ENCODE peak calls at places on chromosomes 1 and 21, in eight cellular contexts. Y, C, R, Z, V, F, E and B are unnamed samples.

GRCh38 chr1:173202430-173203145 is 4.5 kb downstream of the TNFSF4 start:
- DNase-seq in Y (no peak), C (peak; percentile 90), R (no peak), Z (peak; percentile 44), V (no peak), F (peak; percentile 91), E (peak; percentile 34), B (no peak)

GRCh38 chr1:231040019-231040799 is at the start of gene FAM89A:
- DNase-seq in Y (peak; percentile 85), C (peak; percentile 74), R (peak; percentile 55), Z (no peak), V (peak; percentile 38), F (no peak), E (peak; percentile 57), B (no peak)

GRCh38 chr1:218803351-218803997 is 370.2 kb upstream of the LYPLAL1 start:
- DNase-seq in Y (no peak), C (no peak), R (no peak), Z (no peak), V (no peak), F (no peak), E (no peak), B (no peak)

GRCh38 chr1:198934414-198934813 is 295.6 kb downstream of the PTPRC start:
- DNase-seq in Y (no peak), C (no peak), R (no peak), Z (no peak), V (no peak), F (no peak), E (no peak), B (no peak)

GRCh38 chr1:28926629-28927441 is 12.5 kb downstream of the EPB41 start:
- DNase-seq in Y (no peak), C (no peak), R (peak; percentile 36), Z (no peak), V (no peak), F (no peak), E (no peak), B (peak; percentile 86)

GRCh38 chr1:172993640-172994039 is 57.1 kb downstream of the TNFSF18 start:
- DNase-seq in Y (no peak), C (peak; percentile 63), R (no peak), Z (no peak), V (no peak), F (peak; percentile 51), E (no peak), B (no peak)

GRCh38 chr1:8077120-8077573 is 51.0 kb upstream of the ERRFI1 start:
- DNase-seq in Y (peak; percentile 80), C (peak; percentile 84), R (no peak), Z (no peak), V (no peak), F (peak; percentile 95), E (peak; percentile 41), B (no peak)

GRCh38 chr1:70475023-70475422 is 64.0 kb downstream of the CTH start:
- DNase-seq in Y (no peak), C (peak; percentile 67), R (no peak), Z (no peak), V (no peak), F (no peak), E (no peak), B (no peak)

GRCh38 chr1:241180569-241180968 is 176.4 kb downstream of the RGS7 start:
- DNase-seq in Y (no peak), C (no peak), R (no peak), Z (no peak), V (no peak), F (no peak), E (no peak), B (no peak)

GRCh38 chr21:31656199-31657095 is 3.0 kb upstream of the SOD1 start:
- DNase-seq in Y (no peak), C (no peak), R (no peak), Z (no peak), V (no peak), F (peak; percentile 58), E (no peak), B (peak; percentile 27)

GRCh38 chr1:202349263-202349928 is 897 bp downstream of the PPP1R12B start:
- DNase-seq in Y (no peak), C (peak; percentile 73), R (no peak), Z (peak; percentile 61), V (no peak), F (peak; percentile 70), E (no peak), B (no peak)

GRCh38 chr1:19597463-19598309 is 46.4 kb upstream of the NBL1 start:
- DNase-seq in Y (no peak), C (peak; percentile 50), R (peak; percentile 67), Z (no peak), V (no peak), F (peak; percentile 50), E (no peak), B (no peak)

GRCh38 chr1:229127301-229127700 is 143.6 kb upstream of the RAB4A start:
- DNase-seq in Y (no peak), C (no peak), R (no peak), Z (no peak), V (no peak), F (peak; percentile 8), E (no peak), B (no peak)

GRCh38 chr1:234745844-234746797 is 136.1 kb upstream of the IRF2BP2 start:
- DNase-seq in Y (no peak), C (peak; percentile 58), R (no peak), Z (no peak), V (no peak), F (peak; percentile 62), E (no peak), B (no peak)

GRCh38 chr1:156794506-156795373 is 21.9 kb downstream of the SH2D2A start:
- DNase-seq in Y (no peak), C (no peak), R (no peak), Z (no peak), V (no peak), F (no peak), E (no peak), B (no peak)

GRCh38 chr1:72280131-72280530 is 2.2 kb downstream of the NEGR1 start:
- DNase-seq in Y (no peak), C (peak; percentile 4), R (no peak), Z (no peak), V (no peak), F (no peak), E (no peak), B (no peak)

GRCh38 chr1:72282271-72282656 is at the start of gene NEGR1:
- DNase-seq in Y (peak; percentile 68), C (peak; percentile 80), R (no peak), Z (no peak), V (peak; percentile 59), F (peak; percentile 78), E (peak; percentile 60), B (no peak)

GRCh38 chr1:72281144-72281543 is 1.2 kb downstream of the NEGR1 start:
- DNase-seq in Y (no peak), C (peak; percentile 33), R (no peak), Z (no peak), V (no peak), F (peak; percentile 23), E (no peak), B (no peak)

GRCh38 chr1:72281637-72282270 is 585 bp downstream of the NEGR1 start:
- DNase-seq in Y (no peak), C (no peak), R (no peak), Z (no peak), V (peak; percentile 14), F (no peak), E (no peak), B (no peak)

DNA sequence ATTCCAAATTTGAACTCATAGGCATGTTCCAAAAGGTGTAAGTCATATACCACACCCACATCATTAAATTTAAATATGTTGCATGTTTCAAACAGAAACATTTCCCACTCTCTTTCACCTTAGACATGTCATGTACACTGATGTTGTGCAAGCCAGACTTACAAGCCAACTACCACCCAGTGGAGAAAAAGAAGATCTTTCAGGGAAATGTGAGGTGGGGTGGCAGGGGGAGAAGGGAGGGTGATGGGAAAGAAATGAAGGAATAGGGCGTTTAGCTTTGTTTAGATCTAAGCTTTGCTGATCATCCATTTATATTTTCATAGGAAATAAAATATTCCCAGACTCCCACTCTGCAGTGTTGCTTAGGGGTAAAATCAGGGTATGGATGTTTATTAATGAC is 1.6 kb downstream of the NEGR1 start:
- DNase-seq in Y (no peak), C (peak; percentile 34), R (no peak), Z (no peak), V (no peak), F (peak; percentile 27), E (no peak), B (no peak)
- TF ChIP-seq CTCF in Y (no peak), C (no peak), R (no peak), Z (no peak), V (no peak), F (no peak), E (no peak), B (no peak)

DNA sequence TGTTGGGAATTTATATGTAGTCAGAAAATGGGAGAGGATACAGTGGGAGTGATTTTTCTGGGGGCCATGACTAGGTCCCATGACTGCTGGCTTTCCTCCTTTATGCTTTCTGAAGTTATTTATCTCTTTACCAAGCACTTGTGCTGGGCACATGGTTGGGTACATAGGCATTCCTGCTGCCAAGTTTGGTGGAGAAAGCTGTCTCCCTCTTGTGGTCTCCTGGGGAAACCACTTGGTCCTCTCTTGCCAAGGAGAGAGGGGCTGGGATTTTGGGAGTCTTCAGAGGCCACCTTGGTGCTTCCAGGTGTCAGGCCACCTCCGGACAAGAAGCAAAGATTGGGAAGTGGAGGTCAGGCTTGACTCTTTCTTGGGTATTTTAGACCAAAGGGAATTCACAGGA is 120.2 kb upstream of the KCNE2 start:
- DNase-seq in Y (no peak), C (peak; percentile 35), R (no peak), Z (no peak), V (peak; percentile 50), F (peak; percentile 15), E (peak; percentile 58), B (no peak)
- TF ChIP-seq CTCF in Y (peak; percentile 45), C (peak; percentile 50), R (peak; percentile 35), Z (peak; percentile 54), V (peak; percentile 38), F (peak; percentile 67), E (peak; percentile 77), B (peak; percentile 63)

GRCh38 chr1:171563675-171564074 is 58.4 kb upstream of the MYOCOS start:
- DNase-seq in Y (no peak), C (peak; percentile 11), R (no peak), Z (no peak), V (no peak), F (peak; percentile 18), E (no peak), B (no peak)

DNA sequence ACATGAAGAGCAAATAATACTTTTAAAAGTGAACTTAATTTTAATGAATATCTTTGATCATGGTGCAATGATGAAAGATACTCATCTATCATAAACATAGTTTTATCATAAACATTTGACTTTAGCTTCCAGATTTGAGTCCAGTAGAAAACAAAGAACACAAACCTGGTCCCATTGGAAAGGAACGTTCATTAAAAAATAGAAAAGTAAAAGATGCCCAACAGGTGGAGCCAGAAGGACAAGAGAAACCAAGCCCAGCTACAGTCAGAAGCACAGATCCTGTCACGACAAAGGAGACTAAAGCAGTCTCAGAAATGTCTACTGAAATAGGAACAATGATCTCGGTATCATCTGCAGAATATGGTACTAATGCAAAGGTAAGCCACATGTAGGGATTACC is 55.6 kb upstream of the MYOCOS start:
- DNase-seq in Y (no peak), C (no peak), R (no peak), Z (no peak), V (no peak), F (no peak), E (no peak), B (no peak)
- TF ChIP-seq CTCF in Y (no peak), C (peak; percentile 6), R (no peak), Z (no peak), V (no peak), F (peak; percentile 16), E (peak; percentile 29), B (no peak)

DNA sequence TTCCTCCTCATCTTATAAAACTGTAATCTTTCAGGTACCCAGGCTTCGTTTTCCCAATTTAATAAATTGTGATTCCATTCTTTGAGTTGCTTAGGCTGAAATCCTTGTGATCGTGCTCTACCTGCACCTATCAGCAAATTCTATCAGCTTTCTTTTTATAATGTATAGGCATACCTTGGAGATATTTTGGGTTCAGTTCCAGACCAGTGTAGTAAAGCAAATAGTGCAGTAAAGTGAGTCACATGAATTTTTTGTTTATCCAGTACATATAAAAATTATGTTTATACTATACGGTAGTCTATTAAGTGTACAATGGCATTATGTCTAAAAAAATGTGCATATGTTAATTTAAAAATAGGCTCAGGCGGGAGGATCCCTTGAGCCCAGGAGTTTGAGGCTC is 5.5 kb downstream of the SWT1 start:
- DNase-seq in Y (no peak), C (no peak), R (no peak), Z (no peak), V (no peak), F (no peak), E (no peak), B (no peak)
- TF ChIP-seq CTCF in Y (no peak), C (no peak), R (no peak), Z (no peak), V (no peak), F (no peak), E (no peak), B (no peak)